ENCODE peak calls at places on chromosomes 5 and 9, in ten cellular contexts. T is ELF-1, Y is neural crest cell, O is GDM1, Q is WTC11, L is GM04504, X is NCI-H82, D is Panc1, N is non-pigmented ciliary epithelial cell, R is Daoy. C is an unnamed sample.

GRCh38 chr5:91556-92263 is at the start of gene PLEKHG4B:
- DNase-seq in Y (peak; percentile 65), X (peak; percentile 15), R (peak; percentile 87), T (peak; percentile 82), N (no peak), O (peak; percentile 21), Q (peak; percentile 91), D (no peak), L (no peak), C (no peak)

GRCh38 chr5:132418876-132419275 is 49.4 kb downstream of the SLC22A5 start:
- DNase-seq in Q (no peak), N (no peak), D (no peak), X (no peak), O (no peak), T (no peak), Y (no peak), R (no peak), L (no peak), C (no peak)

GRCh38 chr9:72454871-72455471 is 66.4 kb upstream of the TMC1 start:
- DNase-seq in D (no peak), X (no peak), Y (no peak), T (peak; percentile 75), L (no peak), R (no peak), N (no peak), O (no peak), Q (no peak), C (no peak)

GRCh38 chr5:175321927-175322532 is 122.0 kb downstream of the DRD1 start:
- DNase-seq in R (peak; percentile 68), O (no peak), Y (peak; percentile 58), N (no peak), Q (peak; percentile 72), T (peak; percentile 68), X (no peak), L (no peak), D (no peak), C (peak; percentile 41)

GRCh38 chr5:170502692-170503091 is 1.1 kb upstream of the KCNIP1 start:
- DNase-seq in X (no peak), R (no peak), D (no peak), T (no peak), N (no peak), Y (no peak), O (no peak), Q (no peak), L (no peak), C (no peak)

GRCh38 chr9:131624636-131625241 is 79.4 kb downstream of the PRRT1B start:
- DNase-seq in Y (no peak), X (peak; percentile 28), D (no peak), T (no peak), N (peak; percentile 5), R (peak; percentile 48), Q (no peak), O (no peak), L (no peak), C (no peak)

GRCh38 chr5:41517909-41518308 is 7.5 kb upstream of the PLCXD3 start:
- DNase-seq in N (no peak), R (no peak), X (no peak), Y (no peak), D (no peak), T (no peak), L (no peak), Q (no peak), O (no peak), C (peak; percentile 12)

GRCh38 chr9:8730618-8731017 is 931.0 kb upstream of the DMAC1 start:
- DNase-seq in T (no peak), Y (no peak), D (no peak), Q (no peak), L (no peak), O (no peak), R (no peak), N (no peak), X (no peak), C (no peak)

GRCh38 chr9:86354882-86355399 is 731 bp upstream of the TUT7 start:
- DNase-seq in D (no peak), X (no peak), L (no peak), N (no peak), R (no peak), Y (no peak), T (no peak), O (no peak), Q (no peak), C (no peak)

GRCh38 chr5:5767286-5767928 is 344.9 kb downstream of the ICE1 start:
- DNase-seq in Y (no peak), O (no peak), N (no peak), Q (no peak), X (no peak), R (no peak), T (no peak), D (no peak), L (no peak), C (no peak)

GRCh38 chr9:97904725-97905124 is 17.6 kb downstream of the TRMO start:
- DNase-seq in L (no peak), T (no peak), N (no peak), R (no peak), X (no peak), Q (no peak), D (no peak), Y (no peak), O (no peak), C (no peak)

C was measured in astrocyte of the cerebellum.